ENCODE peak calls at places on chromosome 22, in five cellular contexts. L, Q, V, N and I are unnamed samples.

GRCh38 chr22:23182289-23183106 is 2.2 kb downstream of the BCR start:
- DNase-seq in Q (no peak), N (peak; percentile 41), V (no peak), L (no peak), I (no peak)

GRCh38 chr22:33886696-33887095 is 33.6 kb downstream of the LARGE1 start:
- DNase-seq in V (no peak), Q (no peak), L (no peak), N (no peak), I (no peak)

GRCh38 chr22:44567846-44568493 is 69.9 kb upstream of the RTL6 start:
- DNase-seq in N (peak; percentile 15), V (no peak), Q (peak; percentile 5), L (no peak), I (no peak)

GRCh38 chr22:31650391-31650790 is 11.6 kb downstream of the PISD start:
- DNase-seq in L (no peak), V (no peak), N (peak; percentile 85), Q (no peak), I (peak; percentile 27)

GRCh38 chr22:16387088-16387487 is 205.5 kb downstream of the CCT8L2 start:
- DNase-seq in N (no peak), Q (no peak), V (no peak), L (no peak), I (no peak)

GRCh38 chr22:33723915-33724314 is 196.4 kb downstream of the LARGE1 start:
- DNase-seq in V (no peak), Q (no peak), L (peak; percentile 18), N (no peak), I (no peak)

GRCh38 chr22:49087163-49087562 is 740.5 kb downstream of the BRD1 start:
- DNase-seq in Q (no peak), V (no peak), L (no peak), N (no peak), I (no peak)

GRCh38 chr22:30694638-30695350 is at the start of gene OSBP2:
- DNase-seq in V (peak; percentile 89), L (no peak), Q (peak; percentile 65), N (no peak), I (no peak)

GRCh38 chr22:50446708-50447575 is 27.9 kb downstream of the SBF1 start:
- DNase-seq in L (no peak), Q (no peak), V (peak; percentile 76), N (no peak), I (no peak)

GRCh38 chr22:20536590-20537324 is 29.3 kb downstream of the MED15 start:
- DNase-seq in Q (peak; percentile 33), N (no peak), L (no peak), V (no peak), I (no peak)

GRCh38 chr22:36395061-36395849 is 7.5 kb upstream of the MYH9 start:
- DNase-seq in V (no peak), Q (no peak), L (no peak), N (no peak), I (no peak)

GRCh38 chr22:36930041-36930935 is 16.9 kb downstream of the CSF2RB start:
- DNase-seq in L (no peak), Q (no peak), N (no peak), V (no peak), I (peak; percentile 35)

GRCh38 chr22:37623075-37624016 is 14.7 kb downstream of the GGA1 start:
- DNase-seq in V (peak; percentile 86), L (peak; percentile 65), N (no peak), Q (peak; percentile 83), I (peak; percentile 58)

GRCh38 chr22:44280665-44281188 is 32.0 kb downstream of the SHISAL1 start:
- DNase-seq in Q (no peak), L (no peak), N (no peak), V (peak; percentile 32), I (no peak)

GRCh38 chr22:26428515-26429457 is at the start of gene ASPHD2:
- DNase-seq in Q (peak; percentile 76), V (peak; percentile 56), N (peak; percentile 66), L (peak; percentile 23), I (no peak)

GRCh38 chr22:37561209-37562048 is 1.1 kb downstream of the CDC42EP1 start:
- DNase-seq in Q (peak; percentile 92), N (peak; percentile 84), V (peak; percentile 96), L (peak; percentile 99), I (peak; percentile 83)

GRCh38 chr22:19431641-19432091 is at the start of gene HIRA:
- DNase-seq in Q (peak; percentile 87), V (peak; percentile 94), N (peak; percentile 77), L (peak; percentile 62), I (peak; percentile 88)

GRCh38 chr22:31944700-31945477 is 554 bp downstream of the YWHAH start:
- DNase-seq in V (no peak), Q (peak; percentile 49), L (no peak), N (no peak), I (peak; percentile 55)

GRCh38 chr22:36879775-36880174 is 19.0 kb downstream of the NCF4 start:
- DNase-seq in V (no peak), Q (no peak), L (no peak), N (peak; percentile 84), I (no peak)

GRCh38 chr22:45948081-45948648 is 28.8 kb downstream of the WNT7B start:
- DNase-seq in N (no peak), Q (no peak), V (no peak), L (no peak), I (no peak)

GRCh38 chr22:21570398-21570797 is 2.9 kb downstream of the UBE2L3 start:
- DNase-seq in V (no peak), L (no peak), N (no peak), Q (no peak), I (no peak)

GRCh38 chr22:21571679-21572078 is 4.2 kb downstream of the UBE2L3 start:
- DNase-seq in V (no peak), L (no peak), N (no peak), Q (no peak), I (no peak)

GRCh38 chr22:21569459-21570161 is 2.1 kb downstream of the UBE2L3 start:
- DNase-seq in N (no peak), Q (no peak), V (no peak), L (no peak), I (no peak)

GRCh38 chr22:21573293-21573734 is 5.8 kb downstream of the UBE2L3 start:
- DNase-seq in N (no peak), V (no peak), Q (no peak), L (no peak), I (no peak)

GRCh38 chr22:21573750-21574494 is 6.4 kb downstream of the UBE2L3 start:
- DNase-seq in V (no peak), L (no peak), N (no peak), Q (no peak), I (no peak)
- H3K4me1 ChIP-seq in V (peaks cover 31% of the 10 kb centered on the region), L (peaks cover 13% of the 10 kb centered on the region), N (peaks cover 10% of the 10 kb centered on the region), Q (peaks cover 70% of the 10 kb centered on the region), I (peaks cover 30% of the 10 kb centered on the region)

DNA sequence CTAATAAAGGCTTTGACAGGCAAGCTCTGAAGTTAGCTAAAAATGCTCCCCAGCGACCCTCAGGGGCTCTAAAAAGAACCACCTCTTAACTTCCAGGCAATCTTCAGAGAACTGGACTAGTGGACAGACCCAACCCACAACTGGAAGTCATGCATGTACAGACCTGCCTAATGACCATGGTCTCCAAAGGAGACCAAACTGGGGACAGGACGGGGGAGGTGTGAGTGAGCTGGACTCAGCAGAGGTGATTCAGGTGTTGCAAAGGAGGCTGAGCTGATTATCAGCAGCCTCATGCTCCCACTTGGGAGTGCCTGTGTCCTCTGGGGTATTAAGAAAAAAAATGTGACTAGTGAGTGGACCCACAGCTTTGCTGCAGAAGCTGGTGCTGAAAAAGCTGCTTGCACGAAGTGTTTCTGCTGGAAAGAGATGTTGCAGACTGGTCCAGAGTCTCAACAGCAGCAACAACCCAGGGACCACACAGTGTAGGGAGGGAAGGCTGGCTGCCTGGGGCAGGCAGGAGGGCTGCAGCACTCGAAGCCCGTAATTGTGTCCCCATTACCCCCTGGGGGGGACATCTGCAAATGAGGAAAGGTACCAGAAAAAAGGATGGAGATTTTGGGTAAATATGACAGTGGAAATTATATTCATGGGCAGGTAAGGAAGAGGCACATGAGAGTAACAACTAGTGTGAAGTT is 35.3 kb downstream of the PITPNB start:
- DNase-seq in N (no peak), V (no peak), L (no peak), Q (no peak), I (no peak)
- H3K27ac ChIP-seq in N (no peak overlapping the region), V (no peak overlapping the region), L (no peak overlapping the region), Q (no peak overlapping the region), I (no peak overlapping the region)

GRCh38 chr22:39502109-39502788 is at the start of gene MIEF1:
- DNase-seq in N (peak; percentile 94), Q (peak; percentile 99), V (peak; percentile 99), L (peak; percentile 99), I (peak; percentile 86)

GRCh38 chr22:39503590-39503989 is 1.5 kb downstream of the MIEF1 start:
- DNase-seq in N (no peak), Q (peak; percentile 4), L (no peak), V (peak; percentile 0), I (no peak)

GRCh38 chr22:39502789-39503464 is 837 bp downstream of the MIEF1 start:
- DNase-seq in N (no peak), Q (peak; percentile 45), V (peak; percentile 33), L (no peak), I (no peak)

GRCh38 chr22:39501644-39502108 is 414 bp upstream of the MIEF1 start:
- DNase-seq in V (no peak), Q (no peak), N (no peak), L (no peak), I (no peak)

DNA sequence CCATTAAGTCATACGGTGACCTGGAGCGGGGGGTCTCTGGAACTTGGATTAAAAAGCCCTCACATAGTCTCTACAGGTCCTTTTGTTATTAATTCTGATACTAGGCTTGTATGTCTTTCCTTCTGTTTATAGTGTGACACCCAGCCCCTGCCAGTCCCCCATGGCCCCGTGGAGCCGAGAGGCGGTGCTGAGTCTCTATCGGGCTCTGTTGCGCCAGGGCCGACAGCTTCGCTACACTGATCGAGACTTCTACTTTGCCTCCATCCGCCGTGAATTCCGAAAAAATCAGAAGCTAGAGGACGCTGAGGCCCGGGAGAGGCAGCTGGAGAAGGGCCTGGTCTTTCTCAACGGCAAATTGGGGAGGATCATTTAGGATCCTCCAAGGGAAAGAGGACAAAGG is 2.0 kb downstream of the MIEF1 start:
- DNase-seq in V (peak; percentile 44), N (no peak), L (no peak), Q (peak; percentile 24), I (no peak)
- H3K4me3 ChIP-seq in V (no peak overlapping the region), N (no peak overlapping the region), L (no peak overlapping the region), Q (no peak overlapping the region), I (no peak overlapping the region)

GRCh38 chr22:39242809-39243442 is 1.9 kb downstream of the PDGFB start:
- DNase-seq in V (peak; percentile 92), N (no peak), L (no peak), Q (no peak), I (no peak)

GRCh38 chr22:39243443-39244072 is 1.2 kb downstream of the PDGFB start:
- DNase-seq in Q (no peak), N (no peak), L (no peak), V (peak; percentile 87), I (no peak)

GRCh38 chr22:39241632-39242388 is 3.0 kb downstream of the PDGFB start:
- DNase-seq in Q (no peak), N (no peak), L (no peak), V (peak; percentile 79), I (no peak)

GRCh38 chr22:39240841-39241631 is 3.7 kb downstream of the PDGFB start:
- DNase-seq in V (peak; percentile 89), N (no peak), L (peak; percentile 36), Q (peak; percentile 73), I (no peak)

DNA sequence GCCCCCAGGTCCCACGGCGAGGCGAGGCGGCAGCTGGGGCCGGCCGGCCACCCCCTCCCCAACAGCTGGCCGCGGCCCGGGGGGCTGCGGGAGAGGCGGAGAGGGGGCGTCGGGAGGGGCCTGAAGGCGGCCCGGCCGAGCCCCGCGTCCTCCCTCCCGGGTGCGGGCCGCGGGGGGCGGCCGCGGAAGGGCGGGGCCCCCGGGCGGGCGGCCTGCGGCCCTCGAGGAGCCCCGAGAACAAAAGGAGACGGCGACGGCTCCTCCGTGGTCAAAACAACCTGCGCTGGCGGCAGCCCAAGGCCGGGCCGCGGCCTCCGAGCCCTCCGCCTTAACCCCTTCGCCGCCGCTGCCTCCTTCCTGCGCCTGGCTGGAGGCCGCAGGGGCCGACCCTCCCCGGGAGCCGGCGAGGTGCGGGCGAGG is 2.4 kb downstream of the PDGFB start:
- DNase-seq in V (no peak), N (no peak), L (no peak), Q (no peak), I (no peak)
- H3K4me1 ChIP-seq in V (peaks cover 13% of the 10 kb centered on the region), N (peaks cover 3% of the 10 kb centered on the region), L (peaks cover 49% of the 10 kb centered on the region), Q (peaks cover 77% of the 10 kb centered on the region), I (peaks cover 23% of the 10 kb centered on the region)